ENCODE peak calls at places on chromosomes 2 and 18, in seven cellular contexts. E is H9, J is fibroblast of the aortic adventitia, I is H7, H is body of pancreas, R is adrenal gland, G is T47D. X is an unnamed sample.

GRCh38 chr2:58019209-58019608 is 27.4 kb upstream of the VRK2 start:
- DNase-seq in E (no peak), I (no peak), H (no peak), R (no peak), J (peak; percentile 22), G (no peak), X (no peak)

GRCh38 chr2:195820373-195820772 is 163.3 kb downstream of the SLC39A10 start:
- DNase-seq in J (peak; percentile 89), H (no peak), G (no peak), R (no peak), E (no peak), I (no peak), X (no peak)

GRCh38 chr2:73239776-73240175 is 5.7 kb downstream of the CCT7 start:
- DNase-seq in E (no peak), J (peak; percentile 77), H (no peak), I (no peak), R (no peak), G (no peak), X (no peak)

GRCh38 chr2:108922141-108922915 is 66.7 kb downstream of the EDAR start:
- DNase-seq in H (no peak), E (peak; percentile 27), I (peak; percentile 37), J (peak; percentile 7), R (peak; percentile 22), G (no peak), X (no peak)

GRCh38 chr2:18630101-18630500 is 40.7 kb upstream of the NT5C1B start:
- DNase-seq in E (no peak), H (no peak), J (peak; percentile 88), R (no peak), G (no peak), I (no peak), X (no peak)

GRCh38 chr2:241728627-241729026 is 5.8 kb upstream of the D2HGDH start:
- DNase-seq in J (no peak), H (no peak), G (no peak), I (no peak), R (no peak), E (no peak), X (no peak)

GRCh38 chr18:48295586-48296311 is 113.4 kb downstream of the ZBTB7C start:
- DNase-seq in I (peak; percentile 82), J (peak; percentile 9), H (no peak), G (no peak), E (peak; percentile 77), R (no peak), X (no peak)

GRCh38 chr2:139156730-139157129 is 376.5 kb upstream of the NXPH2 start:
- DNase-seq in R (no peak), J (no peak), G (no peak), E (no peak), H (no peak), I (peak; percentile 3), X (no peak)

GRCh38 chr2:239750929-239751718 is 274.0 kb downstream of the NDUFA10 start:
- DNase-seq in I (no peak), H (no peak), G (no peak), J (no peak), R (no peak), E (no peak), X (no peak)

GRCh38 chr2:71888741-71889445 is 258.8 kb downstream of the CYP26B1 start:
- DNase-seq in H (no peak), R (no peak), J (no peak), G (no peak), I (no peak), E (no peak), X (no peak)

GRCh38 chr2:129801575-129801974 is 177.9 kb upstream of the RAB6C start:
- DNase-seq in J (peak; percentile 55), I (no peak), R (no peak), H (no peak), G (no peak), E (no peak), X (no peak)

GRCh38 chr18:23032030-23032582 is 99.0 kb downstream of the RBBP8 start:
- DNase-seq in J (peak; percentile 81), E (no peak), I (peak; percentile 11), H (no peak), G (no peak), R (no peak), X (no peak)

GRCh38 chr2:98768765-98769476 is 38.0 kb upstream of the MGAT4A start:
- DNase-seq in H (no peak), R (no peak), J (peak; percentile 10), E (no peak), I (no peak), G (no peak), X (peak; percentile 32)

GRCh38 chr18:79251021-79251420 is 144.7 kb upstream of the NFATC1 start:
- DNase-seq in E (no peak), I (no peak), R (no peak), J (no peak), G (no peak), H (no peak), X (no peak)

GRCh38 chr2:155525194-155525593 is 807.3 kb downstream of the NR4A2 start:
- DNase-seq in H (peak; percentile 38), I (no peak), E (no peak), J (no peak), G (no peak), R (no peak), X (no peak)

GRCh38 chr2:121210691-121211090 is 74.3 kb downstream of the TFCP2L1 start:
- DNase-seq in G (no peak), H (peak; percentile 50), E (no peak), J (no peak), I (no peak), R (no peak), X (peak; percentile 78)

GRCh38 chr2:128440666-128441340 is 122.1 kb upstream of the HS6ST1 start:
- DNase-seq in G (no peak), E (peak; percentile 25), I (peak; percentile 44), J (no peak), H (peak; percentile 14), R (no peak), X (peak; percentile 19)

GRCh38 chr2:202941771-202942170 is 29.7 kb downstream of the CARF start:
- DNase-seq in R (no peak), H (no peak), E (no peak), G (no peak), I (no peak), J (peak; percentile 12), X (no peak)

GRCh38 chr2:241751776-241752175 is 17.3 kb downstream of the D2HGDH start:
- DNase-seq in H (no peak), E (no peak), G (no peak), J (no peak), I (no peak), R (no peak), X (no peak)

GRCh38 chr18:58793361-58793760 is 71.3 kb upstream of the ZNF532 start:
- DNase-seq in I (no peak), J (peak; percentile 94), R (no peak), H (no peak), G (no peak), E (no peak), X (no peak)

GRCh38 chr2:207143474-207144190 is 22.1 kb downstream of the KLF7 start:
- DNase-seq in H (no peak), E (peak; percentile 34), R (peak; percentile 57), G (no peak), J (peak; percentile 91), I (no peak), X (peak; percentile 44)

GRCh38 chr18:63257453-63257852 is 62.1 kb downstream of the BCL2 start:
- DNase-seq in J (no peak), G (no peak), R (no peak), I (no peak), E (no peak), H (no peak), X (no peak)

GRCh38 chr2:191351298-191351697 is 106.1 kb downstream of the MYO1B start:
- DNase-seq in R (no peak), E (no peak), H (no peak), I (no peak), J (peak; percentile 42), G (no peak), X (no peak)

GRCh38 chr2:64730551-64731305 is 77.0 kb upstream of the SERTAD2 start:
- DNase-seq in G (no peak), I (no peak), E (no peak), H (peak; percentile 75), R (peak; percentile 85), J (peak; percentile 93), X (peak; percentile 74)

GRCh38 chr2:110740747-110741349 is 8.5 kb downstream of the ACOXL start:
- DNase-seq in G (no peak), I (no peak), H (no peak), R (no peak), J (no peak), E (no peak), X (no peak)

GRCh38 chr2:4992226-4992625 is 700.0 kb upstream of the SOX11 start:
- DNase-seq in J (no peak), H (no peak), G (no peak), E (no peak), R (no peak), I (no peak), X (no peak)

GRCh38 chr2:155815851-155816250 is 516.7 kb downstream of the NR4A2 start:
- DNase-seq in E (peak; percentile 63), R (no peak), G (no peak), J (peak; percentile 2), H (no peak), I (peak; percentile 0), X (peak; percentile 15)

GRCh38 chr2:212962691-212963090 is 188.7 kb downstream of the IKZF2 start:
- DNase-seq in I (no peak), E (no peak), H (no peak), J (no peak), R (no peak), G (no peak), X (no peak)

GRCh38 chr18:44602380-44602779 is 78.3 kb upstream of the SETBP1 start:
- DNase-seq in I (no peak), G (no peak), R (no peak), H (no peak), J (peak; percentile 49), E (no peak), X (no peak)

GRCh38 chr2:135052997-135053474 is 944 bp downstream of the RAB3GAP1 start:
- DNase-seq in J (peak; percentile 20), E (no peak), G (no peak), H (no peak), R (no peak), I (no peak), X (no peak)

GRCh38 chr2:113157108-113157896 is 16.5 kb upstream of the PSD4 start:
- DNase-seq in I (peak; percentile 92), E (peak; percentile 64), G (peak; percentile 72), H (peak; percentile 79), J (no peak), R (peak; percentile 66), X (peak; percentile 69)

GRCh38 chr18:10235553-10235952 is 218.9 kb upstream of the APCDD1 start:
- DNase-seq in H (no peak), J (no peak), E (no peak), G (no peak), R (no peak), I (no peak), X (no peak)

GRCh38 chr2:219507555-219508443 is 6.5 kb upstream of the ASIC4 start:
- DNase-seq in I (no peak), E (no peak), H (no peak), J (no peak), G (no peak), R (no peak), X (no peak)